ENCODE peak calls at places on chromosomes 2 and 18, in seven cellular contexts. T is heart right ventricle; I is CD8-positive, alpha-beta T cell; Y is heart left ventricle; Q is uterus; S is left lung; M is progenitor cell of endocrine pancreas. G is an unnamed sample.

GRCh38 chr2:127153691-127154158 is 46.8 kb upstream of the BIN1 start:
- DNase-seq in T (no peak), Q (peak; percentile 74), M (no peak), Y (no peak), S (no peak), I (no peak), G (no peak)

GRCh38 chr18:58541137-58541788 is 87.6 kb downstream of the ALPK2 start:
- DNase-seq in I (no peak), T (no peak), M (no peak), Q (no peak), S (no peak), Y (no peak), G (no peak)

GRCh38 chr18:69974365-69974764 is 26.7 kb upstream of the CD226 start:
- DNase-seq in M (no peak), S (no peak), T (no peak), Y (no peak), I (no peak), Q (no peak), G (no peak)

GRCh38 chr2:59754336-59754735 is 799.1 kb downstream of the BCL11A start:
- DNase-seq in T (no peak), M (no peak), Q (no peak), I (no peak), S (no peak), Y (no peak), G (no peak)

GRCh38 chr2:118291481-118291880 is 203.2 kb downstream of the INSIG2 start:
- DNase-seq in Q (no peak), T (no peak), Y (no peak), M (no peak), I (no peak), S (no peak), G (no peak)

GRCh38 chr2:157809212-157809611 is 66.9 kb downstream of the ACVR1 start:
- DNase-seq in Q (no peak), Y (no peak), I (no peak), T (no peak), M (no peak), S (no peak), G (no peak)

GRCh38 chr2:238132463-238133450 is 5.7 kb upstream of the KLHL30 start:
- DNase-seq in Q (no peak), T (peak; percentile 3), I (no peak), M (no peak), S (no peak), Y (peak; percentile 18), G (no peak)

GRCh38 chr2:129820908-129821307 is 158.6 kb upstream of the RAB6C start:
- DNase-seq in T (peak; percentile 53), Q (no peak), M (no peak), Y (no peak), I (no peak), S (no peak), G (no peak)

GRCh38 chr2:18299423-18300212 is 260.8 kb downstream of the RDH14 start:
- DNase-seq in M (no peak), Y (peak; percentile 28), Q (no peak), S (no peak), I (no peak), T (no peak), G (no peak)

GRCh38 chr18:79355433-79356335 is 40.0 kb upstream of the NFATC1 start:
- DNase-seq in Y (no peak), I (no peak), Q (no peak), S (no peak), T (no peak), M (no peak), G (no peak)
- TF ChIP-seq CTCF in Y (no peak), I (no peak), Q (no peak), S (no peak), T (no peak), M (no peak), G (no peak)

GRCh38 chr2:231613655-231614558 is 21.2 kb downstream of the TEX44 start:
- DNase-seq in S (peak; percentile 82), I (peak; percentile 56), T (peak; percentile 94), M (peak; percentile 72), Y (peak; percentile 96), Q (peak; percentile 92), G (peak; percentile 84)

GRCh38 chr2:231614559-231615057 is 21.9 kb downstream of the TEX44 start:
- DNase-seq in Q (peak; percentile 70), I (peak; percentile 30), S (no peak), Y (peak; percentile 70), T (peak; percentile 80), M (no peak), G (peak; percentile 72)

GRCh38 chr2:231613054-231613654 is 20.5 kb downstream of the TEX44 start:
- DNase-seq in Y (no peak), I (no peak), S (no peak), T (peak; percentile 45), M (no peak), Q (no peak), G (no peak)

GRCh38 chr2:231611273-231612198 is 18.9 kb downstream of the TEX44 start:
- DNase-seq in Y (peak; percentile 59), M (no peak), I (no peak), T (no peak), S (no peak), Q (peak; percentile 62), G (no peak)

DNA sequence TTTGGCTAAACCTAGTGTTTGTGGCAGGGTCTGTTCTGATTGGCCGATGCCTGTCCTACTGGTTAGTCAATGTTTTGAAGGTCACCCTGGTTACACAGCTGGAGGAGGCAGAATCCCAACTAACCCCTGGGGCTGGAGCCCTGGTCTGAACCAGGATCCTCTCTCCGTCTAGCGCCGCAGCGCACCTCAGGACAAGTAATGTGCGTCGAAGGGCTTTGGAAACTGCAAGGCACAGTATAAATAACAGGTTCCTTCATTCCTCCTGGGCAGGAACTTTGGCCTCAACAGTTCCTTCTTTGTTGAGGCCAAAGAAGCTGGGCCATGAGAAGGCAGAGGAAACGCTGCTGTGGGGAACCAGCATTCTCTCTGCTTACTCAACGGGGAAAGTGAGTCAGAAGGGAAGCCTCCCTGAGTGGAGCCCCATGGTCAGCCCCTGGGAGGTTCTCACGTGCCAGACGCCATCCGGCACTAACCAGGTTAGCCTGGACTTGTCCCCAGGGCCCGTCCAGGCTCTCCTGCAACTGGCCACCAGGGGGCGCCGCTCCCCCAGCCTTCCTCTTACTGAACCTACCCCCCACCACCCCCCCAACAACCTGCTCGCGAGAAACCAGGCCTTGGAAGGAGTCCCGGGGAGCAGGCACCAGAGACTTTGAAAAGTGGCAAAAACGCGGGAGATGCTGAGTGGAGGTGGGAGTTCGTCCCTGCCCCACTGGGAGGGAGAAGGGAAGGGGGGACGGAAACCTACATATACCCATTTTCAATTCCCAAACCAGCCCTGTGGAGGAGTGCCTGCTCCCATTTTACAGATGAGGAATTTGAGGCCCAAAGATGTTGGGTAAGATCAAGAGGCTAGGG is 19.8 kb downstream of the TEX44 start:
- DNase-seq in I (peak; percentile 92), M (peak; percentile 83), Y (peak; percentile 92), T (peak; percentile 93), S (peak; percentile 93), Q (peak; percentile 96), G (peak; percentile 92)
- TF ChIP-seq CTCF in I (peak; percentile 82), M (peak; percentile 95), Y (peak; percentile 99), T (peak; percentile 98), S (peak; percentile 91), Q (peak; percentile 98), G (peak; percentile 82)

GRCh38 chr2:201618744-201619654 is 24.3 kb downstream of the TMEM237 start:
- DNase-seq in I (no peak), Y (peak; percentile 86), Q (peak; percentile 60), S (peak; percentile 71), M (no peak), T (peak; percentile 85), G (no peak)
- TF ChIP-seq CTCF in I (no peak), Y (peak; percentile 68), Q (peak; percentile 53), S (no peak), M (no peak), T (peak; percentile 67), G (no peak)

DNA sequence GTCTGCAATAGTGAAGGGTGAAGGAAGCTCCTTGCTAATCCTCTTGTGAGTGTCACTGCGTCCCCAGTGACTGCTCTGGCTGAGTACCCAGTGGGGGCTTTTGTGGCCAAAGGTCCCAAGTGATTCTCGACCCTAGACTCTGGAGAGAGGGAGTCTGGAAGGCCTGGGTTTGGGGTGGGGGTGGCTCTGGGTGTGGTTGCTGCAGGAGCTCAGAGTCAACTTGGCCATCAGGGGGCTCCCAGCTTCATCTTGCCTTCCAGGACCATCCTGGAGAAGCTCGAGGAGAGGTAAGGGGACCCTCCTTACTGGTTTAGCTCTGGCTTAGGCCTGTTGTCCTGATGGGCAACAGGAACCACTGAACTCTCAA is 581 bp downstream of the PSD4 start:
- DNase-seq in T (no peak), I (no peak), M (no peak), Y (no peak), Q (no peak), S (no peak), G (no peak)
- TF ChIP-seq CTCF in T (no peak), I (no peak), M (no peak), Y (no peak), Q (no peak), S (no peak), G (no peak)

GRCh38 chr2:102593516-102593915 is 25.8 kb upstream of the SLC9A2 start:
- DNase-seq in T (no peak), S (no peak), M (no peak), I (no peak), Y (no peak), Q (no peak), G (no peak)

GRCh38 chr2:102599486-102599885 is 19.9 kb upstream of the SLC9A2 start:
- DNase-seq in Q (no peak), S (no peak), T (no peak), I (no peak), Y (no peak), M (no peak), G (no peak)

GRCh38 chr2:102601730-102602129 is 17.6 kb upstream of the SLC9A2 start:
- DNase-seq in I (no peak), T (no peak), S (no peak), M (no peak), Q (no peak), Y (no peak), G (no peak)

GRCh38 chr2:102592601-102593000 is 26.8 kb upstream of the SLC9A2 start:
- DNase-seq in I (no peak), M (no peak), Q (no peak), Y (no peak), T (no peak), S (no peak), G (no peak)

GRCh38 chr2:102597788-102598187 is 21.6 kb upstream of the SLC9A2 start:
- DNase-seq in Q (no peak), T (no peak), I (no peak), M (no peak), S (no peak), Y (no peak), G (no peak)
- TF ChIP-seq CTCF in Q (no peak), T (no peak), I (no peak), M (no peak), S (no peak), Y (no peak), G (no peak)

DNA sequence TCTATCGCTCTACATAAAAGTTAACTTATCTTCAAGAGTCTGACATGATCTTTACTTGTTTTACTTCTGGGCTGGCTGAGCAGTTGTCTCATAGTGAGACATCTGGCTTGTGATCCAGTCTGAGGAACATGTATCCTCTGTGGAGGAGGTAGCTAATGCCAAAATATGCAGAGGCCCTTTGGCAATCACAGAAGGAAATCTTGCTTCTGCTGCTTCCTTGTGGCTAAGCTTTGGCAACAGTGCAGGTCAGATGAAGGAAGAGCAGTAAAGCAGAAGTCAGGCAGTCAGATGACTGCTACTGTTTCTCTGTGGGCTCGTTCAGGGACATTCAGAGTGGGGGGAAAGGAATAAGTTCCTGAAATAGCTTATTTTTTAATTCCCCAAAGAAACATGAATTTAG is 22.3 kb downstream of the DOK1 start:
- DNase-seq in T (no peak), M (no peak), Y (no peak), I (no peak), S (peak; percentile 51), Q (no peak), G (no peak)
- TF ChIP-seq CTCF in T (no peak), M (no peak), Y (peak; percentile 8), I (no peak), S (no peak), Q (no peak), G (no peak)